ENCODE peak calls at places on chromosomes 1 and 21, in four cellular contexts. A is GM23338, C is keratinocyte, W is hepatocyte. K is an unnamed sample.

GRCh38 chr1:32178380-32179192 is 889 bp upstream of the TXLNA start:
- DNase-seq in W (peak), C (no peak), A (no peak), K (peak)

GRCh38 chr1:30413111-30413440 is 310.3 kb downstream of the MATN1 start:
- DNase-seq in W (no peak), A (no peak), C (no peak), K (no peak)

GRCh38 chr1:157948547-157949152 is 44.8 kb upstream of the KIRREL1 start:
- DNase-seq in A (peak), W (peak), C (no peak), K (no peak)

GRCh38 chr1:12078938-12079861 is 16.1 kb downstream of the TNFRSF8 start:
- DNase-seq in W (peak), C (no peak), A (peak), K (peak)

GRCh38 chr1:13793088-13793730 is 93.2 kb downstream of the PRDM2 start:
- DNase-seq in A (no peak), C (no peak), W (no peak), K (no peak)

GRCh38 chr1:99133759-99134158 is 129.1 kb upstream of the PLPPR5 start:
- DNase-seq in W (no peak), C (no peak), A (no peak), K (no peak)

GRCh38 chr1:227941509-227942020 is 6.2 kb downstream of the WNT9A start:
- DNase-seq in W (no peak), A (peak), C (no peak), K (no peak)

GRCh38 chr1:220874201-220874655 is 5.0 kb upstream of the HLX start:
- DNase-seq in C (no peak), A (peak), W (peak), K (no peak)

GRCh38 chr1:204647114-204647804 is 38.3 kb downstream of the LRRN2 start:
- DNase-seq in A (peak), C (peak), W (peak), K (peak)

GRCh38 chr1:201111156-201111555 is 1.1 kb downstream of the CACNA1S start:
- DNase-seq in A (no peak), C (no peak), W (no peak), K (no peak)

GRCh38 chr1:227944931-227945890 is 2.5 kb downstream of the WNT9A start:
- DNase-seq in C (no peak), W (peak), A (no peak), K (no peak)

GRCh38 chr1:20590313-20590777 is 1.4 kb downstream of the CDA start:
- DNase-seq in W (peak), A (no peak), C (no peak), K (no peak)

GRCh38 chr1:234776256-234776874 is 166.4 kb upstream of the IRF2BP2 start:
- DNase-seq in A (no peak), C (no peak), W (no peak), K (no peak)

GRCh38 chr1:51784997-51785421 is 93.5 kb downstream of the NRDC start:
- DNase-seq in C (no peak), A (no peak), W (peak), K (no peak)

GRCh38 chr1:53076165-53076564 is 14.2 kb downstream of the PODN start:
- DNase-seq in W (no peak), C (no peak), A (no peak), K (no peak)

GRCh38 chr1:173954179-173954578 is 37.1 kb upstream of the SERPINC1 start:
- DNase-seq in W (no peak), A (no peak), C (no peak), K (no peak)

GRCh38 chr1:56436912-56437403 is 142.4 kb downstream of the PLPP3 start:
- DNase-seq in A (peak), W (no peak), C (no peak), K (no peak)

GRCh38 chr1:2044510-2045319 is 5.5 kb upstream of the PRKCZ start:
- DNase-seq in A (peak), C (no peak), W (peak), K (peak)

GRCh38 chr21:15207231-15207630 is 142.4 kb upstream of the NRIP1 start:
- DNase-seq in A (no peak), W (no peak), C (no peak), K (no peak)

GRCh38 chr1:43067856-43068751 is 104.0 kb downstream of the EBNA1BP2 start:
- DNase-seq in A (peak), C (no peak), W (no peak), K (peak)

GRCh38 chr1:201096977-201097856 is 15.0 kb downstream of the CACNA1S start:
- DNase-seq in W (no peak), A (no peak), C (no peak), K (no peak)

GRCh38 chr21:25838809-25839208 is 104.0 kb downstream of the GABPA start:
- DNase-seq in W (no peak), C (no peak), A (no peak), K (no peak)

GRCh38 chr1:200510228-200510623 is 100.4 kb upstream of the ZNF281 start:
- DNase-seq in A (peak), C (peak), W (peak), K (peak)

GRCh38 chr1:6750490-6750889 is 34.8 kb upstream of the CAMTA1 start:
- DNase-seq in W (no peak), C (no peak), A (no peak), K (no peak)

GRCh38 chr21:38806153-38806941 is 618 bp downstream of the ETS2 start:
- DNase-seq in A (peak), C (no peak), W (no peak), K (no peak)

GRCh38 chr1:204232530-204232929 is 18.7 kb upstream of the GOLT1A start:
- DNase-seq in A (no peak), W (no peak), C (no peak), K (no peak)

GRCh38 chr1:231236131-231236571 is 4.9 kb upstream of the GNPAT start:
- DNase-seq in C (no peak), W (no peak), A (no peak), K (no peak)

GRCh38 chr1:50985094-50985493 is 15.0 kb downstream of the CDKN2C start:
- DNase-seq in W (no peak), C (no peak), A (no peak), K (no peak)

GRCh38 chr1:193625255-193625654 is 438.8 kb upstream of the B3GALT2 start:
- DNase-seq in W (no peak), C (no peak), A (no peak), K (no peak)

DNA sequence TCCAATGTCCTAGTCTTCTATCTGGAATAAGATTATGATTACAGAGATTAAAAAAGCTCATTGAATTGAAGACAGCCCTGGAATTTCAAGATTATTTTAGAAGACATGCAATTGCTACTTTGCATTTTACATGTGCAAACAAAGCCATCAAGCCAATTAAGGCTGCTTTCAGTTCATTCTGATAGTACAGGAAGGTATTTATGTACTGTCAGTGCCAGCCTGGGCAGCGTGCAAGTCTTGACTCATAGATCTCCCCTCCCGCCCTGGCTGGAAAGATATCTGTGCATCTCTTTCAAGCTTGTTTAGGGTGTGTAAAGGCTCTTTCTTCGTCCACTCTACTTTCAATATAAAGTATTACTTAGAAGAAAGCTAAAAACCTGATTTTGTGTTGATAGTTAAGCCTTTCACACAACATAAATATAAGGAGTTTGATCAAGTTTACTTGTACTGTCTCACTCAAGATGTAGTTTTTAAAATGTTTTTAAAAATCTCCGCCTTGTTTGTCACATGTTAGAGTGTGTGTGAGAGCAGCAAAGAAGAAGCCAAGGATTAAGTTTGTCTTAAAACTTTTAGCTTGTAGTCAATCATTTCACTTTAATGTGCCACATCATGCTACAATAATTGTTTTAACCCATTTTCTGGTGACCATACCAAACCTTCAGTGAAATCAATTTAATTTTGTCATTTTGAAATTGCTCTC is 13.6 kb upstream of the LYPLAL1 start:
- DNase-seq in C (no peak), A (no peak), W (no peak), K (no peak)
- H3K4me2 ChIP-seq in C (peak), A (no peak), W (no peak), K (no peak)

DNA sequence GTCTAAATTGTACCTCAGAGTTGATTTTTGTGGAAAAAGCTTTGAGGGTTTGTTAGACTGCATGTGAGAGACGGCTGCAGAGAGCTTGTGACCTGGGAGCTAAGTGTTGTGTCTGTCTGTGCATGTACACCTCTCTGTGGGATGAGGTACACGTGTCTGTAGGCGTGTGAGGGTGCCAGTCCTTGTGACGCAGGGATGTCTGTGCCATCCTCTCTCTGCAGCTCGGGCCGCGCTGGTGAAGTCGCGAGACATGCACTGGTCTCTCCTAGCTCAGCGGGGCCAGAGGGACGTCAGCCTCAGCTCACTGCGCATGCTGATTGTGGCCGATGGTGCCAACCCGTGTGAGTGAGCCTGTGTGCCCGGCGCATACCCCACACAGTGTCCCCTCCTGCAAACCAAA is 66.6 kb downstream of the S100B start:
- DNase-seq in C (no peak), W (no peak), A (no peak), K (no peak)
- H3K4me2 ChIP-seq in C (no peak), W (no peak), A (no peak), K (no peak)

DNA sequence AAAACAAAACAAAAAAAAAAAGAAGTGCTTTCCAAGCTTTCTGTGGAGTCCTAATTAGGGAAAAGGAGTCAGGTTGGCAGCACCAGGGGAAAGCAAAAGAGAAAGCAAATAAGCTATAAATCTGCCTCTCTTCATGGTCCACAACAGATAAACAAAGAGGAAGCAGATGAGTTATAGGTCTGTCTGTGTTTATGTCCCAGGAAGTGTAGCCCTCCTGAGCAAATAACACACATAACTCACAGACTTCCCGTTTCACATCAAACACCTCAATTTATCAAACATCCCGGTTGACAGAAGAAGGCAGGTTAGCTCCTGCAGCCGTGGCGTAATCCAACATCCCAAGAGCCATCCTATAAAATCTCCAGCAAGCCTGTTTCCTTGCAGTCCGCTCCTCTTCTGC is 5.6 kb upstream of the SLC2A5 start:
- DNase-seq in W (no peak), A (no peak), C (no peak), K (no peak)
- H3K4me2 ChIP-seq in W (no peak), A (no peak), C (peak), K (no peak)

DNA sequence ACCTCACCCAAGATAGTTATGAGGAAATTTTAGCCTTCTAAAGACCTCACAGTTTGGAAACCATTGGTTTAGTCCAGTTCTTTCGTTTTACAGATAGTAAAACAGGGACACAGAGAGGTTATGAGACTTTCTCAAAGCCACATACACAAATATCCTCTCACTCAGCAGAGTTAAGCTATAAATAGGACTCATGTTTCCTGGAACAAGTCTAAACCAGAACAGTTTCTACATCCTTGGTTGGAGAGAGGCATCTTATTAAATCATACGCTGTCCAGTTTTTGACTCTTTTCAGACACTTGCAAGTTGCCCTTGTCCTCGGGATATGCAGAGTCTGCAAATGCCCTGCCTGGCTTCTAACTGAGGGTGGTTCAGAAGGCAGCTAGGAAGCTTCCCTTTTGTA is 462.1 kb upstream of the DEPDC1 start:
- DNase-seq in C (no peak), A (no peak), W (no peak), K (no peak)
- H3K4me2 ChIP-seq in C (no peak), A (no peak), W (no peak), K (no peak)

GRCh38 chr1:15124362-15125100 is 29.0 kb upstream of the TMEM51 start:
- DNase-seq in W (no peak), C (no peak), A (peak), K (no peak)
- H3K4me2 ChIP-seq in W (no peak), C (no peak), A (no peak), K (no peak)

DNA sequence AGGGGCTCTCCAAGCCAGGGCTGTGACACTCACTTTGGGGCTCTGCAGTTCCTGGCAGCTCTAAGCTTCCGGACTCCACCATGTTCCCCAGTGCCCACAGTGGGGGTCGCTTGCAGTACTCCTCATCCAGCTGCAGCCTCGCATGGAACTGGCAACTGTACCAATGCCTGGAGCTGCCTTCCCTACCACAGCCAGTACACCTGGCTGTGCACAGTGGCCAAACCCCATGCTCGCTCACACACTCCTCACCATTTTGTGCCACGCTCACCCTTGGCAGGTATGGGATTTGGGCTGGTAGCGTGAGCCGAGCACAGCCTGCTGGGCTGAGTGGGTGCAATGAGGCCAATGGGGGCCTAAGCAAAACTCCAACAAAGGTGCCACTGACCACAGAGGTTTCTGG is 1369.9 kb downstream of the KCNT2 start:
- DNase-seq in A (no peak), C (no peak), W (no peak), K (no peak)
- H3K4me2 ChIP-seq in A (no peak), C (no peak), W (no peak), K (no peak)

DNA sequence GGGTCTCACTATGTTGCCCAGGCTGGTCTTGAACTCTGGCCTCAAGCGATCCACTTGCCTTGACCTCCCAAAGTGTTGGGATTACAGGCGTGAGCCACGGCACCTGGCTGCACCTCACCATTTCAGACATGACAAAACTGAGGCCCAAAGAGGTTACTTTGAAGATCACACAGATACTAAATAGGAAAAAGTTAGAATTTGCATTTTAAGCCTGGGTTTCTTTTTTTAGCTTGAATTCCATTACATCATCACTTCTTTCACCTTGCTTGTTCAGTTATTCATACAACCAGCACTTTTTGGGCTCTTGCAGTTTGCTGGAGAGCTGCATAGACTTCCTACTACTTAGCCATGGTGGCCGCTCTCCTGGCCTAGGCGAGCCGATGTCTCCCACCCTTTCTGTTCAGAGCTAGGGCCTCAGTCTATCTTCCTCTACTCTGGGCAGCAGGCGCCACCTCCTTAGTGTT is 16.3 kb upstream of the CD2 start:
- DNase-seq in C (no peak), A (no peak), W (no peak), K (no peak)
- H3K4me2 ChIP-seq in C (no peak), A (no peak), W (no peak), K (no peak)

DNA sequence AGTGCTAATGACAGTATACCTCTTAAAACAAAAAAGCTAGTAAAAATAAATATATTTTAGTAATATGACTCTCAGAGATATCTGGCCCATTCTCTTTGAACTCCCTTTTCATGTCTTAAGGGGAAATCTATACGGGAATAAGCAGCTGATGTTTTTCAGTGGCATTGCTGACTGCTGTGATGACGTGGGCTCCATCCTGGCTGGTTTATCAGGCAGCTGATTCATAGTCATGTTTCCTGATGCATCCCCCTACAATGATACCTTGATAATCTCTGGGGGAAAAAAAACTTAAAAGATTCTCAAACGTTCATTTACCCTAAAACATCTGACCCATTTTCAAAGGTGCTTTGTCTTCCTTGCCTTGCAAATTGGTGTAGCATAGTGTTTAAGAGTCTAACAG is 53.8 kb downstream of the ABCA4 start:
- DNase-seq in C (no peak), A (no peak), W (no peak), K (no peak)
- H3K4me2 ChIP-seq in C (no peak), A (no peak), W (no peak), K (peak)

K was measured in PC-9.